ENCODE peak calls at places on chromosomes 6 and 20, in six cellular contexts. One of them, this sample, is unnamed.

GRCh38 chr6:41049548-41049947 is 3.5 kb upstream of the APOBEC2 start:
- DNase-seq in IMR-90: no peak
- DNase-seq in mesenchymal stem cell: no peak
- DNase-seq in fibroblast of lung: no peak
- DNase-seq in GM12878: no peak
- DNase-seq in GM23338: no peak
- DNase-seq in this sample: no peak

GRCh38 chr6:123962508-123962907 is 158.8 kb downstream of the NKAIN2 start:
- DNase-seq in GM12878: no peak
- DNase-seq in fibroblast of lung: no peak
- DNase-seq in GM23338: no peak
- DNase-seq in mesenchymal stem cell: no peak
- DNase-seq in IMR-90: no peak
- DNase-seq in this sample: peak

GRCh38 chr6:36839819-36840379 is 655 bp upstream of the CPNE5 start:
- DNase-seq in GM12878: no peak
- DNase-seq in fibroblast of lung: peak
- DNase-seq in mesenchymal stem cell: peak
- DNase-seq in GM23338: peak
- DNase-seq in IMR-90: no peak
- DNase-seq in this sample: no peak

GRCh38 chr20:32474009-32474716 is 111.0 kb downstream of the NOL4L start:
- DNase-seq in GM23338: no peak
- DNase-seq in IMR-90: no peak
- DNase-seq in fibroblast of lung: no peak
- DNase-seq in GM12878: no peak
- DNase-seq in mesenchymal stem cell: no peak
- DNase-seq in this sample: no peak

GRCh38 chr6:15431762-15432495 is 186.1 kb downstream of the JARID2 start:
- DNase-seq in fibroblast of lung: no peak
- DNase-seq in GM23338: no peak
- DNase-seq in mesenchymal stem cell: peak
- DNase-seq in GM12878: no peak
- DNase-seq in IMR-90: peak
- DNase-seq in this sample: no peak

GRCh38 chr20:39674842-39675241 is 712.7 kb downstream of the DHX35 start:
- DNase-seq in GM12878: no peak
- DNase-seq in GM23338: no peak
- DNase-seq in fibroblast of lung: no peak
- DNase-seq in IMR-90: no peak
- DNase-seq in mesenchymal stem cell: no peak
- DNase-seq in this sample: no peak

GRCh38 chr6:49522710-49523593 is 23.2 kb downstream of the GLYATL3 start:
- DNase-seq in mesenchymal stem cell: no peak
- DNase-seq in IMR-90: no peak
- DNase-seq in GM12878: no peak
- DNase-seq in GM23338: no peak
- DNase-seq in fibroblast of lung: no peak
- DNase-seq in this sample: no peak

GRCh38 chr6:82408952-82409421 is 45.4 kb downstream of the TPBG start:
- DNase-seq in IMR-90: peak
- DNase-seq in mesenchymal stem cell: peak
- DNase-seq in GM23338: no peak
- DNase-seq in GM12878: no peak
- DNase-seq in fibroblast of lung: peak
- DNase-seq in this sample: peak

GRCh38 chr20:58775371-58775770 is 75.3 kb downstream of the GNAS-AS1 start:
- DNase-seq in GM12878: no peak
- DNase-seq in mesenchymal stem cell: no peak
- DNase-seq in IMR-90: no peak
- DNase-seq in GM23338: no peak
- DNase-seq in fibroblast of lung: no peak
- DNase-seq in this sample: no peak

GRCh38 chr6:54992789-54993188 is 146.2 kb downstream of the FAM83B start:
- DNase-seq in mesenchymal stem cell: no peak
- DNase-seq in IMR-90: peak
- DNase-seq in fibroblast of lung: no peak
- DNase-seq in GM23338: peak
- DNase-seq in GM12878: no peak
- DNase-seq in this sample: no peak

GRCh38 chr6:48101277-48101676 is 9.7 kb downstream of the PTCHD4 start:
- DNase-seq in GM12878: no peak
- DNase-seq in GM23338: no peak
- DNase-seq in IMR-90: no peak
- DNase-seq in fibroblast of lung: peak
- DNase-seq in mesenchymal stem cell: peak
- DNase-seq in this sample: peak

GRCh38 chr6:104326173-104327001 is 533.3 kb downstream of the HACE1 start:
- DNase-seq in mesenchymal stem cell: peak
- DNase-seq in GM12878: no peak
- DNase-seq in GM23338: no peak
- DNase-seq in IMR-90: no peak
- DNase-seq in fibroblast of lung: peak
- DNase-seq in this sample: peak

GRCh38 chr20:4891364-4891763 is 109.9 kb downstream of the SLC23A2 start:
- DNase-seq in GM12878: no peak
- DNase-seq in fibroblast of lung: no peak
- DNase-seq in GM23338: no peak
- DNase-seq in mesenchymal stem cell: no peak
- DNase-seq in IMR-90: no peak
- DNase-seq in this sample: no peak

GRCh38 chr6:130928993-130929678 is 101.9 kb downstream of the SMLR1 start:
- DNase-seq in GM12878: no peak
- DNase-seq in GM23338: no peak
- DNase-seq in fibroblast of lung: peak
- DNase-seq in IMR-90: peak
- DNase-seq in mesenchymal stem cell: no peak
- DNase-seq in this sample: no peak

GRCh38 chr6:19327684-19328083 is 509.5 kb upstream of the ID4 start:
- DNase-seq in mesenchymal stem cell: no peak
- DNase-seq in fibroblast of lung: no peak
- DNase-seq in GM23338: no peak
- DNase-seq in GM12878: no peak
- DNase-seq in IMR-90: no peak
- DNase-seq in this sample: no peak

GRCh38 chr20:62642666-62643520 is 590 bp downstream of the SLCO4A1 start:
- DNase-seq in GM12878: no peak
- DNase-seq in mesenchymal stem cell: no peak
- DNase-seq in IMR-90: peak
- DNase-seq in fibroblast of lung: peak
- DNase-seq in GM23338: peak
- DNase-seq in this sample: peak

GRCh38 chr6:143299253-143300166 is 151.0 kb downstream of the ADAT2 start:
- DNase-seq in GM12878: no peak
- DNase-seq in fibroblast of lung: no peak
- DNase-seq in IMR-90: no peak
- DNase-seq in GM23338: peak
- DNase-seq in mesenchymal stem cell: no peak
- DNase-seq in this sample: no peak

GRCh38 chr6:92460133-92460532 is 959.2 kb downstream of the EPHA7 start:
- DNase-seq in GM12878: no peak
- DNase-seq in GM23338: no peak
- DNase-seq in fibroblast of lung: peak
- DNase-seq in mesenchymal stem cell: no peak
- DNase-seq in IMR-90: no peak
- DNase-seq in this sample: no peak

GRCh38 chr20:16434087-16434664 is 139.1 kb downstream of the KIF16B start:
- DNase-seq in fibroblast of lung: peak
- DNase-seq in IMR-90: peak
- DNase-seq in GM23338: peak
- DNase-seq in mesenchymal stem cell: peak
- DNase-seq in GM12878: peak
- DNase-seq in this sample: peak

GRCh38 chr20:4062721-4063606 is 47.6 kb upstream of the RNF24 start:
- DNase-seq in GM23338: no peak
- DNase-seq in mesenchymal stem cell: no peak
- DNase-seq in GM12878: no peak
- DNase-seq in IMR-90: no peak
- DNase-seq in fibroblast of lung: peak
- DNase-seq in this sample: no peak

GRCh38 chr6:33123732-33124524 is 48.1 kb downstream of the HLA-DPB1 start:
- DNase-seq in fibroblast of lung: peak
- DNase-seq in mesenchymal stem cell: peak
- DNase-seq in IMR-90: peak
- DNase-seq in GM12878: no peak
- DNase-seq in GM23338: peak
- DNase-seq in this sample: no peak

GRCh38 chr20:58199058-58199457 is 29.4 kb downstream of the ANKRD60 start:
- DNase-seq in IMR-90: no peak
- DNase-seq in GM23338: no peak
- DNase-seq in GM12878: no peak
- DNase-seq in mesenchymal stem cell: no peak
- DNase-seq in fibroblast of lung: no peak
- DNase-seq in this sample: no peak

GRCh38 chr20:57130160-57130772 is 136.2 kb downstream of the BMP7 start:
- DNase-seq in GM12878: no peak
- DNase-seq in IMR-90: no peak
- DNase-seq in fibroblast of lung: no peak
- DNase-seq in mesenchymal stem cell: no peak
- DNase-seq in GM23338: no peak
- DNase-seq in this sample: no peak

GRCh38 chr6:447381-448165 is 56.0 kb downstream of the IRF4 start:
- DNase-seq in IMR-90: no peak
- DNase-seq in fibroblast of lung: no peak
- DNase-seq in GM12878: no peak
- DNase-seq in mesenchymal stem cell: no peak
- DNase-seq in GM23338: no peak
- DNase-seq in this sample: no peak

GRCh38 chr6:144340541-144341371 is 55.6 kb downstream of the UTRN start:
- DNase-seq in mesenchymal stem cell: no peak
- DNase-seq in IMR-90: no peak
- DNase-seq in fibroblast of lung: peak
- DNase-seq in GM12878: no peak
- DNase-seq in GM23338: no peak
- DNase-seq in this sample: peak

GRCh38 chr6:155701342-155701741 is 245.7 kb upstream of the NOX3 start:
- DNase-seq in mesenchymal stem cell: no peak
- DNase-seq in GM12878: no peak
- DNase-seq in IMR-90: no peak
- DNase-seq in fibroblast of lung: no peak
- DNase-seq in GM23338: no peak
- DNase-seq in this sample: no peak

GRCh38 chr6:169643521-169643920 is 58.3 kb downstream of the WDR27 start:
- DNase-seq in mesenchymal stem cell: no peak
- DNase-seq in GM23338: no peak
- DNase-seq in fibroblast of lung: no peak
- DNase-seq in GM12878: no peak
- DNase-seq in IMR-90: no peak
- DNase-seq in this sample: no peak

GRCh38 chr6:105936972-105937371 is 149.2 kb upstream of the PRDM1 start:
- DNase-seq in GM23338: no peak
- DNase-seq in fibroblast of lung: no peak
- DNase-seq in IMR-90: no peak
- DNase-seq in GM12878: no peak
- DNase-seq in mesenchymal stem cell: no peak
- DNase-seq in this sample: no peak

GRCh38 chr6:105943514-105943913 is 142.6 kb upstream of the PRDM1 start:
- DNase-seq in IMR-90: no peak
- DNase-seq in GM12878: no peak
- DNase-seq in GM23338: no peak
- DNase-seq in mesenchymal stem cell: no peak
- DNase-seq in fibroblast of lung: no peak
- DNase-seq in this sample: no peak

GRCh38 chr6:105940990-105941389 is 145.1 kb upstream of the PRDM1 start:
- DNase-seq in GM23338: no peak
- DNase-seq in GM12878: no peak
- DNase-seq in mesenchymal stem cell: no peak
- DNase-seq in fibroblast of lung: no peak
- DNase-seq in IMR-90: no peak
- DNase-seq in this sample: no peak

GRCh38 chr6:105941616-105942412 is 144.3 kb upstream of the PRDM1 start:
- DNase-seq in GM12878: no peak
- DNase-seq in IMR-90: peak
- DNase-seq in GM23338: no peak
- DNase-seq in fibroblast of lung: peak
- DNase-seq in mesenchymal stem cell: no peak
- DNase-seq in this sample: peak
- H2AFZ ChIP-seq in GM12878: no peak
- H2AFZ ChIP-seq in IMR-90: no peak
- H2AFZ ChIP-seq in GM23338: no peak
- H2AFZ ChIP-seq in fibroblast of lung: no peak
- H2AFZ ChIP-seq in mesenchymal stem cell: no peak
- H2AFZ ChIP-seq in this sample: no peak

DNA sequence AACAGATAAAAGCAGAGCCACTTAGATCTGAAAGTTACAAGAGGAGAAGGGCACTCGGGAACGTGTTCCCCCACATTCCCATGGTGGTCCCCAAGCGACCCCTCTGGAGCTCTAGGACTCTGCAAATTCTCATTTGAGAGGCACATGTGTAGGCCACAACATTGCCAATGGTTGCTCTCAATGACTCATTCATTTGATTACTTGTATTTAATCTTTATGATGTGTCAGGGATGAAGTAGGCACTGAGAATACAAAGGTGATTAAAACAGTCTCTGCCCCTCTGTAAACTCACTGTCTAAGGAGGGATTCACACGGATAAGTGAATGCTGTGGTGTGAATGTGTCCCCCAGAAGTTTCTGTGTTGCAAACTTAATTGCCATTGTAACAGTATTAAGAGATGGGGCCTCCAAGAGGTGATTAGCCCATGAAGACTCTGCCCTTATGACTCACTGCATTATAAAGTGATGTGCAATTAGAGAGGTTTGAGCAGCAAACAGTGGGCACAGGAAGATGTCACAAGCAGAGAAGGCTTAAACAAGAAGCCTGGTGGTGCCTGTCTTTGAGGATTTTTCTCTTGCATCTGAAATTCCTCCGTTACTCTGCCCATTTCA is 34.0 kb upstream of the TRAM2 start:
- DNase-seq in GM23338: no peak
- DNase-seq in fibroblast of lung: peak
- DNase-seq in IMR-90: peak
- DNase-seq in GM12878: no peak
- DNase-seq in mesenchymal stem cell: peak
- DNase-seq in this sample: peak
- H2AFZ ChIP-seq in GM23338: no peak
- H2AFZ ChIP-seq in fibroblast of lung: no peak
- H2AFZ ChIP-seq in IMR-90: peak
- H2AFZ ChIP-seq in GM12878: no peak
- H2AFZ ChIP-seq in mesenchymal stem cell: no peak
- H2AFZ ChIP-seq in this sample: no peak

DNA sequence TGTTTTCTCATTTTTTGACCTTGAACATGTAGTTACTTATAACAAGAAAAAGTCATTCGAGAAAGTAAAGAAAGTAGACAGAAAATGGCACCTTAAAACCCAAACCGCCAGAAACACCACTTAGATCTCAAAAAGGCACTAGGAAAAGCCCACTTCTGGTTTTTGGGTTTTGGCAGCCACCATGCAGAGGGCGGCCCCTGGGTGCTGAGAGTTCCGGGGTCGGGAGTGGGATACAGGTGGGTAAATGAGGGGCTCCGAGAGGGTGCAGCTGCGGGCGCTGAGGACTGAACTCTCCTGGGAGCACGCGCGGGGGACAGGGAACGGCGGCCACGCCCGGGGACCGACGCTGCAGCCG is 49.2 kb downstream of the TMEM242 start:
- DNase-seq in IMR-90: no peak
- DNase-seq in mesenchymal stem cell: no peak
- DNase-seq in GM12878: no peak
- DNase-seq in fibroblast of lung: peak
- DNase-seq in GM23338: no peak
- DNase-seq in this sample: no peak
- H2AFZ ChIP-seq in IMR-90: peak
- H2AFZ ChIP-seq in mesenchymal stem cell: peak
- H2AFZ ChIP-seq in GM12878: peak
- H2AFZ ChIP-seq in fibroblast of lung: peak
- H2AFZ ChIP-seq in GM23338: peak
- H2AFZ ChIP-seq in this sample: peak

GRCh38 chr6:1620504-1621327 is 11.0 kb downstream of the FOXC1 start:
- DNase-seq in GM23338: peak
- DNase-seq in IMR-90: no peak
- DNase-seq in GM12878: no peak
- DNase-seq in fibroblast of lung: no peak
- DNase-seq in mesenchymal stem cell: no peak
- DNase-seq in this sample: no peak
- H2AFZ ChIP-seq in GM23338: peak
- H2AFZ ChIP-seq in IMR-90: no peak
- H2AFZ ChIP-seq in GM12878: no peak
- H2AFZ ChIP-seq in fibroblast of lung: no peak
- H2AFZ ChIP-seq in mesenchymal stem cell: no peak
- H2AFZ ChIP-seq in this sample: no peak

This sample was measured in mammary epithelial cell.